ENCODE peak calls at places on chromosomes 13 and 19, in four cellular contexts. A is caudate nucleus, D is HAP-1, J is COR-L47. N is an unnamed sample.

GRCh38 chr13:37526710-37527446 is 71.7 kb downstream of the POSTN start:
- DNase-seq in J (no peak), A (no peak), D (no peak), N (no peak)

GRCh38 chr19:29211562-29212416 is 1.2 kb downstream of the UQCRFS1 start:
- DNase-seq in D (no peak), J (no peak), A (no peak), N (peak)

GRCh38 chr19:56765107-56765506 is 75.4 kb downstream of the PEG3 start:
- DNase-seq in D (no peak), A (peak), J (no peak), N (no peak)

GRCh38 chr19:33199441-33200265 is 5.5 kb downstream of the LRP3 start:
- DNase-seq in A (no peak), D (no peak), J (no peak), N (peak)

GRCh38 chr13:98203641-98204326 is 26.7 kb upstream of the RNF113B start:
- DNase-seq in J (no peak), A (no peak), D (no peak), N (no peak)

GRCh38 chr19:17107546-17108452 is 32.2 kb downstream of the MYO9B start:
- DNase-seq in D (no peak), J (peak), A (no peak), N (peak)

GRCh38 chr19:4067396-4068057 is 828 bp upstream of the ZBTB7A start:
- DNase-seq in D (no peak), J (no peak), A (no peak), N (no peak)

GRCh38 chr19:40524655-40525054 is 52.0 kb upstream of the SHKBP1 start:
- DNase-seq in D (no peak), A (no peak), J (no peak), N (no peak)

GRCh38 chr19:8302357-8302691 is 5.8 kb downstream of the CD320 start:
- DNase-seq in J (no peak), D (no peak), A (no peak), N (peak)

GRCh38 chr19:2771786-2772674 is 11.0 kb downstream of the SGTA start:
- DNase-seq in A (no peak), D (no peak), J (no peak), N (no peak)

GRCh38 chr19:54653181-54653809 is 9.5 kb upstream of the LILRB4 start:
- DNase-seq in J (no peak), A (no peak), D (peak), N (peak)

GRCh38 chr13:90618133-90618532 is 729.4 kb upstream of the MIR17HG start:
- DNase-seq in D (no peak), A (no peak), J (peak), N (no peak)

GRCh38 chr13:113951246-113951999 is 22.5 kb downstream of the C13orf46 start:
- DNase-seq in D (no peak), J (peak), A (peak), N (peak)

GRCh38 chr19:8306235-8307054 is 1.7 kb downstream of the CD320 start:
- DNase-seq in D (no peak), J (no peak), A (no peak), N (peak)

GRCh38 chr13:95298971-95299627 is 2.2 kb downstream of the ABCC4 start:
- DNase-seq in A (no peak), D (no peak), J (no peak), N (no peak)

GRCh38 chr19:10113964-10114650 is 2.6 kb downstream of the P2RY11 start:
- DNase-seq in J (no peak), A (no peak), D (no peak), N (no peak)

GRCh38 chr13:99086149-99086868 is 108.4 kb upstream of the DOCK9 start:
- DNase-seq in J (peak), D (peak), A (no peak), N (peak)

GRCh38 chr13:91133941-91134772 is 213.3 kb upstream of the MIR17HG start:
- DNase-seq in J (peak), A (peak), D (peak), N (peak)

GRCh38 chr19:8423821-8424223 is 10.7 kb downstream of the MARCHF2 start:
- DNase-seq in J (no peak), A (peak), D (peak), N (peak)

GRCh38 chr13:43433691-43434121 is 353.1 kb downstream of the ENOX1 start:
- DNase-seq in J (no peak), D (no peak), A (no peak), N (no peak)

GRCh38 chr19:42285546-42285945 is 16.4 kb upstream of the PRR19 start:
- DNase-seq in D (no peak), J (no peak), A (no peak), N (no peak)

GRCh38 chr13:41075034-41075433 is 13.7 kb downstream of the WBP4 start:
- DNase-seq in D (peak), J (peak), A (no peak), N (peak)

GRCh38 chr13:109383683-109384082 is 402.7 kb downstream of the IRS2 start:
- DNase-seq in D (no peak), A (no peak), J (no peak), N (no peak)

GRCh38 chr19:2307518-2308012 is 389 bp downstream of the LINGO3 start:
- DNase-seq in J (no peak), D (no peak), A (no peak), N (no peak)

GRCh38 chr19:58196911-58197616 is 14.2 kb downstream of the ZNF274 start:
- DNase-seq in J (no peak), D (no peak), A (no peak), N (no peak)

GRCh38 chr13:58004761-58005160 is 373.2 kb downstream of the PCDH17 start:
- DNase-seq in J (no peak), D (no peak), A (no peak), N (no peak)

GRCh38 chr19:48498922-48499321 is 12.7 kb downstream of the LMTK3 start:
- DNase-seq in J (no peak), A (no peak), D (no peak), N (no peak)

N was measured in HuH-7.5.